ENCODE peak calls at places on chromosomes 6 and 20, in five cellular contexts. One of them, this sample, is unnamed.
A peak's percentile ranks its signal among the peaks of the same experiment; 100 is the strongest.

GRCh38 chr20:25287631-25288290 is 39.9 kb downstream of the PYGB start:
- DNase-seq in kidney tubule cell: no peak
- DNase-seq in B cell: peak; percentile 36
- DNase-seq in T-cell: no peak
- DNase-seq in lung: no peak
- DNase-seq in this sample: no peak

GRCh38 chr20:35620818-35621559 is 5.4 kb downstream of the SPAG4 start:
- DNase-seq in kidney tubule cell: no peak
- DNase-seq in B cell: no peak
- DNase-seq in T-cell: no peak
- DNase-seq in lung: no peak
- DNase-seq in this sample: no peak

GRCh38 chr6:35081426-35081851 is 59.7 kb downstream of the TCP11 start:
- DNase-seq in kidney tubule cell: no peak
- DNase-seq in B cell: no peak
- DNase-seq in T-cell: no peak
- DNase-seq in lung: no peak
- DNase-seq in this sample: peak; percentile 73

GRCh38 chr6:165732696-165733486 is 69.8 kb upstream of the PDE10A start:
- DNase-seq in kidney tubule cell: peak; percentile 19
- DNase-seq in B cell: no peak
- DNase-seq in T-cell: no peak
- DNase-seq in lung: no peak
- DNase-seq in this sample: no peak

GRCh38 chr6:4371207-4371921 is 236.0 kb upstream of the ECI2 start:
- DNase-seq in kidney tubule cell: peak; percentile 63
- DNase-seq in B cell: no peak
- DNase-seq in T-cell: no peak
- DNase-seq in lung: no peak
- DNase-seq in this sample: no peak

GRCh38 chr6:139912735-139913400 is 538.4 kb upstream of the CITED2 start:
- DNase-seq in kidney tubule cell: no peak
- DNase-seq in B cell: no peak
- DNase-seq in T-cell: no peak
- DNase-seq in lung: no peak
- DNase-seq in this sample: no peak

GRCh38 chr20:2751347-2751867 is 49.0 kb downstream of the CPXM1 start:
- DNase-seq in kidney tubule cell: no peak
- DNase-seq in B cell: no peak
- DNase-seq in T-cell: no peak
- DNase-seq in lung: no peak
- DNase-seq in this sample: peak; percentile 75

GRCh38 chr20:60046011-60046413 is 87.8 kb downstream of the CDH26 start:
- DNase-seq in kidney tubule cell: peak; percentile 17
- DNase-seq in B cell: no peak
- DNase-seq in T-cell: no peak
- DNase-seq in lung: no peak
- DNase-seq in this sample: no peak

GRCh38 chr20:3168079-3168828 is 5.1 kb downstream of the LZTS3 start:
- DNase-seq in kidney tubule cell: peak; percentile 66
- DNase-seq in B cell: no peak
- DNase-seq in T-cell: no peak
- DNase-seq in lung: peak; percentile 55
- DNase-seq in this sample: no peak

GRCh38 chr20:23266530-23267398 is 83.8 kb upstream of the NXT1 start:
- DNase-seq in kidney tubule cell: no peak
- DNase-seq in B cell: no peak
- DNase-seq in T-cell: no peak
- DNase-seq in lung: no peak
- DNase-seq in this sample: peak; percentile 59

GRCh38 chr6:113710110-113710509 is 147.0 kb upstream of the MARCKS start:
- DNase-seq in kidney tubule cell: no peak
- DNase-seq in B cell: no peak
- DNase-seq in T-cell: no peak
- DNase-seq in lung: no peak
- DNase-seq in this sample: no peak

GRCh38 chr20:5714261-5715041 is 35.8 kb upstream of the SHLD1 start:
- DNase-seq in kidney tubule cell: peak; percentile 45
- DNase-seq in B cell: peak; percentile 56
- DNase-seq in T-cell: peak; percentile 80
- DNase-seq in lung: no peak
- DNase-seq in this sample: no peak

GRCh38 chr20:57927376-57927775 is 217.6 kb upstream of the PMEPA1 start:
- DNase-seq in kidney tubule cell: no peak
- DNase-seq in B cell: no peak
- DNase-seq in T-cell: no peak
- DNase-seq in lung: no peak
- DNase-seq in this sample: no peak

GRCh38 chr6:3355358-3356055 is 96.8 kb downstream of the PSMG4 start:
- DNase-seq in kidney tubule cell: no peak
- DNase-seq in B cell: no peak
- DNase-seq in T-cell: peak; percentile 19
- DNase-seq in lung: no peak
- DNase-seq in this sample: no peak

GRCh38 chr6:15308445-15309213 is 62.8 kb downstream of the JARID2 start:
- DNase-seq in kidney tubule cell: peak; percentile 63
- DNase-seq in B cell: no peak
- DNase-seq in T-cell: no peak
- DNase-seq in lung: no peak
- DNase-seq in this sample: no peak